ENCODE peak calls at places on chromosomes 11 and 22, in four cellular contexts. V is lung, W is NCI-H1417, X is Calu3. Q is an unnamed sample.

GRCh38 chr11:108527382-108527781 is 29.2 kb upstream of the POGLUT3 start:
- DNase-seq in W (no peak), X (no peak), V (no peak), Q (no peak)

GRCh38 chr22:43094551-43094950 is 5.4 kb upstream of the TTLL1 start:
- DNase-seq in X (no peak), V (no peak), W (peak), Q (no peak)

GRCh38 chr22:44337658-44338004 is 24.9 kb upstream of the SHISAL1 start:
- DNase-seq in X (peak), W (peak), V (no peak), Q (no peak)

GRCh38 chr22:20131593-20131855 is at the start of gene ZDHHC8:
- DNase-seq in X (peak), V (no peak), W (no peak), Q (no peak)

GRCh38 chr11:117663389-117663788 is 133.6 kb downstream of the DSCAML1 start:
- DNase-seq in X (no peak), W (no peak), V (no peak), Q (no peak)

GRCh38 chr11:103731681-103732080 is 304.8 kb upstream of the DDI1 start:
- DNase-seq in W (no peak), V (no peak), X (no peak), Q (no peak)

GRCh38 chr11:3121931-3122774 is 43.0 kb downstream of the OSBPL5 start:
- DNase-seq in X (no peak), V (no peak), W (no peak), Q (no peak)

GRCh38 chr11:115488945-115489344 is 15.3 kb downstream of the CADM1 start:
- DNase-seq in X (no peak), V (no peak), W (no peak), Q (no peak)

GRCh38 chr11:57224537-57224936 is 12.5 kb downstream of the APLNR start:
- DNase-seq in W (no peak), V (no peak), X (no peak), Q (no peak)

GRCh38 chr22:24550028-24550901 is 4.7 kb downstream of the GUCD1 start:
- DNase-seq in W (no peak), X (peak), V (no peak), Q (no peak)

GRCh38 chr11:12150831-12151382 is 40.5 kb downstream of the MICAL2 start:
- DNase-seq in W (no peak), X (no peak), V (no peak), Q (no peak)

GRCh38 chr22:40485813-40486610 is 115.6 kb downstream of the SGSM3 start:
- DNase-seq in X (no peak), W (no peak), V (no peak), Q (no peak)

GRCh38 chr11:63227521-63228107 is 15.8 kb downstream of the SLC22A25 start:
- DNase-seq in W (no peak), V (no peak), X (no peak), Q (no peak)

GRCh38 chr22:26894766-26895485 is 237.5 kb downstream of the MIAT start:
- DNase-seq in W (no peak), V (peak), X (peak), Q (no peak)

GRCh38 chr11:17597770-17598169 is 50.7 kb downstream of the OTOG start:
- DNase-seq in V (no peak), W (no peak), X (no peak), Q (no peak)

GRCh38 chr11:44575288-44575672 is 9.8 kb downstream of the CD82 start:
- DNase-seq in V (no peak), X (no peak), W (no peak), Q (no peak)

GRCh38 chr22:22855617-22856308 is 31.9 kb upstream of the IGLL5 start:
- DNase-seq in W (no peak), X (peak), V (no peak), Q (no peak)

GRCh38 chr11:44767421-44767820 is 40.7 kb downstream of the TSPAN18 start:
- DNase-seq in X (no peak), W (no peak), V (no peak), Q (no peak)

GRCh38 chr11:77211594-77212251 is 83.7 kb downstream of the MYO7A start:
- DNase-seq in W (no peak), X (no peak), V (no peak), Q (no peak)

GRCh38 chr11:61899146-61899841 is 7.9 kb upstream of the FADS3 start:
- DNase-seq in W (peak), X (peak), V (peak), Q (peak)

GRCh38 chr11:70525466-70525865 is 127.1 kb downstream of the CTTN start:
- DNase-seq in X (no peak), W (no peak), V (no peak), Q (no peak)

GRCh38 chr22:38755155-38755910 is 465 bp downstream of the SUN2 start:
- DNase-seq in W (no peak), X (peak), V (peak), Q (no peak)

GRCh38 chr11:442611-443081 is 835 bp upstream of the ANO9 start:
- DNase-seq in V (no peak), X (no peak), W (no peak), Q (no peak)